ENCODE peak calls at places on chromosomes 13 and 19, in nine cellular contexts. J, T, V, C, U, H, Y, N and K are unnamed samples.

GRCh38 chr19:45901912-45902650 is at the start of gene MYPOP:
- DNase-seq in J (no peak), T (no peak), V (no peak), C (no peak), U (no peak), H (no peak), Y (no peak), N (no peak), K (no peak)

GRCh38 chr13:39363393-39363792 is 239.6 kb downstream of the LHFPL6 start:
- DNase-seq in J (no peak), T (no peak), V (no peak), C (no peak), U (no peak), H (no peak), Y (no peak), N (no peak), K (no peak)

GRCh38 chr19:20171285-20171684 is 4.3 kb downstream of the ZNF486 start:
- DNase-seq in J (no peak), T (no peak), V (no peak), C (no peak), U (no peak), H (no peak), Y (no peak), N (no peak), K (no peak)

GRCh38 chr19:55259540-55260210 is 858 bp upstream of the PPP6R1 start:
- DNase-seq in J (no peak), T (no peak), V (no peak), C (no peak), U (peak; percentile 23), H (no peak), Y (no peak), N (no peak), K (no peak)

GRCh38 chr19:46902402-46902766 is 41.6 kb downstream of the ARHGAP35 start:
- DNase-seq in J (no peak), T (peak; percentile 72), V (no peak), C (no peak), U (no peak), H (no peak), Y (no peak), N (no peak), K (no peak)

GRCh38 chr19:22472180-22472637 is 50.1 kb upstream of the ZNF98 start:
- DNase-seq in J (no peak), T (no peak), V (no peak), C (no peak), U (no peak), H (no peak), Y (no peak), N (no peak), K (no peak)

GRCh38 chr13:26075498-26075897 is 23.7 kb upstream of the SHISA2 start:
- DNase-seq in J (no peak), T (no peak), V (no peak), C (no peak), U (no peak), H (no peak), Y (no peak), N (no peak), K (no peak)

GRCh38 chr13:72166102-72166660 is 299.2 kb upstream of the DACH1 start:
- DNase-seq in J (no peak), T (no peak), V (no peak), C (no peak), U (no peak), H (no peak), Y (no peak), N (no peak), K (no peak)

GRCh38 chr19:7618771-7619510 is 10.4 kb downstream of the XAB2 start:
- DNase-seq in J (no peak), T (peak; percentile 85), V (no peak), C (no peak), U (no peak), H (no peak), Y (no peak), N (no peak), K (no peak)

GRCh38 chr19:40539070-40539469 is 37.6 kb upstream of the SHKBP1 start:
- DNase-seq in J (no peak), T (no peak), V (no peak), C (no peak), U (no peak), H (peak; percentile 29), Y (no peak), N (no peak), K (no peak)

GRCh38 chr19:50514346-50515167 is 844 bp upstream of the ASPDH start:
- DNase-seq in J (no peak), T (no peak), V (no peak), C (peak; percentile 81), U (no peak), H (no peak), Y (no peak), N (no peak), K (no peak)

GRCh38 chr13:79933389-79933788 is 407.5 kb downstream of the SPRY2 start:
- DNase-seq in J (no peak), T (no peak), V (no peak), C (no peak), U (no peak), H (no peak), Y (no peak), N (no peak), K (no peak)

GRCh38 chr13:31797154-31797775 is 57.9 kb downstream of the RXFP2 start:
- DNase-seq in J (no peak), T (no peak), V (no peak), C (no peak), U (no peak), H (peak; percentile 70), Y (no peak), N (no peak), K (peak; percentile 55)

GRCh38 chr19:39833160-39833463 is 850 bp downstream of the DYRK1B start:
- DNase-seq in J (no peak), T (no peak), V (no peak), C (no peak), U (no peak), H (no peak), Y (no peak), N (no peak), K (no peak)

GRCh38 chr13:76672422-76672821 is 213.8 kb downstream of the KCTD12 start:
- DNase-seq in J (no peak), T (peak; percentile 52), V (no peak), C (no peak), U (no peak), H (peak; percentile 13), Y (no peak), N (no peak), K (no peak)

GRCh38 chr13:95156208-95156607 is 145.0 kb downstream of the ABCC4 start:
- DNase-seq in J (no peak), T (no peak), V (no peak), C (no peak), U (no peak), H (peak; percentile 8), Y (no peak), N (no peak), K (peak; percentile 32)

GRCh38 chr19:373391-374182 is 29.0 kb upstream of the MIER2 start:
- DNase-seq in J (no peak), T (no peak), V (no peak), C (no peak), U (no peak), H (no peak), Y (no peak), N (no peak), K (no peak)

GRCh38 chr19:3287814-3288213 is 63.4 kb downstream of the CELF5 start:
- DNase-seq in J (no peak), T (no peak), V (no peak), C (no peak), U (no peak), H (no peak), Y (no peak), N (no peak), K (no peak)

GRCh38 chr13:41833851-41834250 is 127.1 kb downstream of the VWA8 start:
- DNase-seq in J (no peak), T (no peak), V (no peak), C (no peak), U (no peak), H (no peak), Y (no peak), N (no peak), K (no peak)

GRCh38 chr13:36074659-36075058 is 56.5 kb downstream of the DCLK1 start:
- DNase-seq in J (no peak), T (no peak), V (no peak), C (peak; percentile 7), U (peak; percentile 2), H (no peak), Y (no peak), N (no peak), K (no peak)

GRCh38 chr13:99307648-99308339 is 595 bp upstream of the GPR183 start:
- DNase-seq in J (no peak), T (peak; percentile 64), V (no peak), C (no peak), U (no peak), H (peak; percentile 78), Y (no peak), N (peak; percentile 66), K (no peak)

GRCh38 chr13:72255908-72256307 is 388.9 kb upstream of the DACH1 start:
- DNase-seq in J (no peak), T (no peak), V (no peak), C (no peak), U (peak; percentile 24), H (no peak), Y (no peak), N (no peak), K (peak; percentile 32)

GRCh38 chr19:39444598-39445257 is 654 bp upstream of the SUPT5H start:
- DNase-seq in J (no peak), T (no peak), V (no peak), C (no peak), U (no peak), H (peak; percentile 19), Y (no peak), N (no peak), K (no peak)